ENCODE peak calls at places on chromosomes 4 and X, in six cellular contexts. L is fibroblast of the aortic adventitia; A is psoas muscle; H is HFF-Myc; D is lower leg skin; R is CD8-positive, alpha-beta T cell. B is an unnamed sample.

GRCh38 chrX:19721726-19722370 is 165.6 kb downstream of the SH3KBP1 start:
- DNase-seq in L (no peak), A (no peak), H (no peak), D (no peak), R (no peak), B (peak; percentile 54)

GRCh38 chr4:22458112-22458511 is 57.8 kb downstream of the ADGRA3 start:
- DNase-seq in D (no peak), H (no peak), L (no peak), A (peak; percentile 70), R (no peak), B (no peak)

GRCh38 chr4:162645381-162645780 is 481.6 kb upstream of the FSTL5 start:
- DNase-seq in H (no peak), L (no peak), R (no peak), D (no peak), A (no peak), B (no peak)

GRCh38 chrX:44060221-44060620 is 87.0 kb upstream of the NDP start:
- DNase-seq in H (no peak), L (no peak), D (no peak), R (no peak), A (no peak), B (no peak)

GRCh38 chr4:83851261-83852084 is 315.6 kb downstream of the GPAT3 start:
- DNase-seq in R (no peak), A (no peak), L (peak; percentile 47), H (no peak), D (no peak), B (no peak)

GRCh38 chr4:74098628-74098995 is 383 bp downstream of the CXCL2 start:
- DNase-seq in L (peak; percentile 31), R (no peak), D (no peak), H (no peak), A (peak; percentile 49), B (no peak)

GRCh38 chr4:27930291-27930690 is 1069.7 kb downstream of the STIM2 start:
- DNase-seq in A (no peak), H (no peak), D (no peak), R (no peak), L (no peak), B (no peak)

GRCh38 chrX:11430266-11430665 is 137.1 kb downstream of the AMELX start:
- DNase-seq in R (no peak), D (no peak), H (no peak), A (no peak), L (peak; percentile 33), B (no peak)

GRCh38 chr4:146072381-146072780 is 103.1 kb upstream of the LSM6 start:
- DNase-seq in A (no peak), D (no peak), R (no peak), L (peak; percentile 15), H (no peak), B (no peak)

GRCh38 chr4:8318509-8318908 is 49.0 kb downstream of the HTRA3 start:
- DNase-seq in D (peak; percentile 81), R (no peak), H (no peak), L (no peak), A (no peak), B (no peak)

GRCh38 chr4:37243722-37244582 is 591 bp upstream of the NWD2 start:
- DNase-seq in H (no peak), L (no peak), R (no peak), D (no peak), A (no peak), B (peak; percentile 45)

GRCh38 chrX:30887288-30887687 is 1.8 kb downstream of the TAB3 start:
- DNase-seq in L (no peak), A (no peak), R (no peak), D (no peak), H (no peak), B (no peak)

GRCh38 chr4:93730760-93731159 is 97.8 kb upstream of the ATOH1 start:
- DNase-seq in A (no peak), H (no peak), L (no peak), R (no peak), D (no peak), B (no peak)

GRCh38 chrX:56759736-56760409 is 30.8 kb downstream of the NBDY start:
- DNase-seq in L (no peak), R (no peak), D (peak; percentile 71), A (peak; percentile 45), H (no peak), B (no peak)

GRCh38 chr4:110064295-110064694 is 134.1 kb downstream of the ELOVL6 start:
- DNase-seq in L (no peak), D (no peak), R (no peak), A (no peak), H (no peak), B (no peak)

GRCh38 chr4:16031554-16032381 is 52.1 kb downstream of the PROM1 start:
- DNase-seq in L (no peak), A (no peak), H (no peak), D (no peak), R (no peak), B (no peak)

GRCh38 chr4:153114771-153115321 is 89.4 kb upstream of the TRIM2 start:
- DNase-seq in D (peak; percentile 39), A (no peak), L (peak; percentile 83), R (peak; percentile 59), H (no peak), B (no peak)

GRCh38 chr4:102344520-102344954 is 745 bp downstream of the SLC39A8 start:
- DNase-seq in D (peak; percentile 93), R (peak; percentile 65), A (peak; percentile 72), L (peak; percentile 16), H (no peak), B (peak; percentile 76)

GRCh38 chr4:142923619-142924018 is 77.5 kb upstream of the INPP4B start:
- DNase-seq in H (no peak), R (no peak), A (no peak), D (no peak), L (no peak), B (no peak)

GRCh38 chr4:155207534-155208257 is 740 bp upstream of the NPY2R start:
- DNase-seq in R (no peak), D (no peak), L (peak; percentile 9), A (peak; percentile 16), H (no peak), B (no peak)

GRCh38 chr4:94446386-94446785 is 5.4 kb upstream of the PDLIM5 start:
- DNase-seq in H (no peak), D (no peak), L (peak; percentile 98), R (no peak), A (no peak), B (no peak)

GRCh38 chr4:139844459-139845036 is 178.9 kb downstream of the MGST2 start:
- DNase-seq in D (no peak), H (no peak), R (no peak), A (no peak), L (peak; percentile 4), B (no peak)

GRCh38 chr4:15234585-15235126 is 193.2 kb upstream of the C1QTNF7 start:
- DNase-seq in L (peak; percentile 92), H (peak; percentile 96), D (no peak), R (no peak), A (no peak), B (no peak)

GRCh38 chr4:4693258-4693657 is 151.4 kb upstream of the STX18 start:
- DNase-seq in H (no peak), R (no peak), A (no peak), D (no peak), L (no peak), B (no peak)

GRCh38 chr4:87033902-87034301 is 99.1 kb downstream of the AFF1 start:
- DNase-seq in R (no peak), D (no peak), L (no peak), A (no peak), H (no peak), B (no peak)

GRCh38 chr4:93646225-93646930 is 182.2 kb upstream of the ATOH1 start:
- DNase-seq in D (no peak), H (no peak), L (no peak), R (no peak), A (no peak), B (no peak)

GRCh38 chr4:10529256-10529890 is 72.1 kb upstream of the ZNF518B start:
- DNase-seq in A (no peak), R (no peak), L (peak; percentile 82), H (no peak), D (no peak), B (no peak)

GRCh38 chr4:77308843-77309242 is 151.8 kb downstream of the CCNG2 start:
- DNase-seq in D (no peak), H (no peak), A (no peak), R (no peak), L (peak; percentile 32), B (no peak)

GRCh38 chrX:6778547-6779231 is 243.8 kb upstream of the VCX3A start:
- DNase-seq in H (no peak), R (no peak), A (no peak), D (no peak), L (no peak), B (peak; percentile 54)

GRCh38 chr4:1289232-1290164 is at the start of gene MAEA:
- DNase-seq in R (peak; percentile 97), D (peak; percentile 100), L (peak; percentile 95), H (peak; percentile 93), A (peak; percentile 98), B (peak; percentile 97)

GRCh38 chr4:54683616-54684346 is 26.0 kb downstream of the KIT start:
- DNase-seq in L (peak; percentile 16), H (no peak), R (peak; percentile 37), A (no peak), D (no peak), B (no peak)
- TF ChIP-seq CTCF in L (peak; percentile 43), H (peak; percentile 33), R (peak; percentile 47), A (no peak), D (no peak), B (peak; percentile 26)

GRCh38 chr4:148330724-148331123 is 111.5 kb downstream of the NR3C2 start:
- DNase-seq in R (no peak), A (no peak), D (no peak), L (no peak), H (no peak), B (no peak)
- TF ChIP-seq CTCF in R (no peak), A (no peak), D (no peak), L (no peak), H (no peak), B (no peak)

DNA sequence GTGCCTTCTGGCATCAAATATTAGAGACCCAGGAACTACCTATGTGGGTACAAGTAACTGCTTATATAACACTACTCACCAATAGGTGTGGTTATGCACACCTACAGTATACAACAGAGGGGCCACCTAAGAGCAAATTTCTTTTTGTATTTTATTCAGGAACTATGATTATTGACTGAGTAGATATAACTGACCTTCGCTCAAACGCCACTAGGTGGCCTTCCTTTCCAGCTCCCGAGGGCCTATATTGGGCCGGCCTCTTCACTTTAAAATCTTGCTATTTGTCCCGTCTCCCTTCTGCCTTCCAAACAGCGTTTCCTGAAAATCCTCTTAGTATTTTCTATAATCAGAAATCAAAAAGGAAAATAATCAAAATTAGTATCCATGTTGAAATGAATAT is 19.9 kb upstream of the PABPC5 start:
- DNase-seq in A (no peak), D (no peak), R (no peak), L (no peak), H (no peak), B (no peak)
- TF ChIP-seq CTCF in A (peak; percentile 35), D (no peak), R (no peak), L (peak; percentile 28), H (no peak), B (peak; percentile 42)

GRCh38 chr4:171067422-171067821 is 745.8 kb upstream of the GALNTL6 start:
- DNase-seq in L (no peak), R (no peak), A (no peak), D (no peak), H (no peak), B (no peak)
- TF ChIP-seq CTCF in L (no peak), R (no peak), A (no peak), D (no peak), H (no peak), B (no peak)

B was measured in dorsolateral prefrontal cortex.